ENCODE peak calls at places on chromosomes 4 and X, in six cellular contexts. H is MM.1S; Y is IMR-90; B is keratinocyte; G is effector memory CD4-positive, alpha-beta T cell; L is heart right ventricle. W is an unnamed sample. For H3K4me1, the result is how much of the 10 kb centered on the place peaks cover.

GRCh38 chrX:43949669-43950068 is 23.5 kb downstream of the NDP start:
- DNase-seq in G (peak), H (no peak), L (no peak), Y (no peak), B (no peak), W (peak)

GRCh38 chr4:176443117-176443516 is 123.4 kb downstream of the SPCS3 start:
- DNase-seq in Y (peak), L (no peak), H (no peak), G (no peak), B (no peak), W (no peak)

GRCh38 chrX:68995780-68996551 is 167.1 kb downstream of the EFNB1 start:
- DNase-seq in B (no peak), L (peak), H (no peak), Y (peak), G (no peak), W (peak)

GRCh38 chr4:2042947-2043395 is 16.2 kb upstream of the NAT8L start:
- DNase-seq in L (no peak), B (no peak), G (no peak), Y (no peak), H (no peak), W (no peak)

GRCh38 chr4:182589100-182589499 is 328.1 kb downstream of the DCTD start:
- DNase-seq in B (no peak), G (no peak), H (no peak), Y (no peak), L (no peak), W (no peak)

GRCh38 chr4:101199507-101200285 is 147.6 kb downstream of the PPP3CA start:
- DNase-seq in G (no peak), L (no peak), H (no peak), B (no peak), Y (peak), W (no peak)

GRCh38 chr4:141388483-141388882 is 167.8 kb downstream of the ZNF330 start:
- DNase-seq in G (no peak), Y (peak), L (no peak), H (no peak), B (no peak), W (no peak)

GRCh38 chr4:10664408-10664807 is 20.2 kb downstream of the CLNK start:
- DNase-seq in B (no peak), H (no peak), G (no peak), Y (peak), L (peak), W (peak)

GRCh38 chrX:63560601-63561218 is 209.6 kb upstream of the SPIN4 start:
- DNase-seq in B (peak), L (peak), Y (peak), G (peak), H (peak), W (peak)

GRCh38 chr4:163017135-163017534 is 149.6 kb downstream of the NAF1 start:
- DNase-seq in G (no peak), Y (no peak), L (no peak), H (no peak), B (no peak), W (no peak)

GRCh38 chrX:9466115-9466495 is 1.2 kb downstream of the TBL1X start:
- DNase-seq in G (no peak), B (no peak), H (peak), L (peak), Y (peak), W (peak)

GRCh38 chr4:40915318-40916217 is 165.8 kb downstream of the NSUN7 start:
- DNase-seq in Y (peak), B (no peak), H (no peak), G (no peak), L (no peak), W (no peak)

GRCh38 chr4:27524224-27524623 is 663.6 kb downstream of the STIM2 start:
- DNase-seq in Y (no peak), L (no peak), H (no peak), B (no peak), G (no peak), W (no peak)

GRCh38 chrX:155071694-155072215 is 447 bp downstream of the BRCC3 start:
- DNase-seq in H (peak), L (no peak), G (no peak), Y (no peak), B (no peak), W (peak)

GRCh38 chr4:119656986-119657635 is 28.5 kb upstream of the PDE5A start:
- DNase-seq in H (no peak), G (no peak), Y (peak), L (no peak), B (peak), W (no peak)

GRCh38 chr4:41784191-41784979 is 35.9 kb upstream of the PHOX2B start:
- DNase-seq in Y (no peak), G (no peak), B (no peak), H (no peak), L (no peak), W (no peak)

GRCh38 chr4:87030606-87031441 is 96.0 kb downstream of the AFF1 start:
- DNase-seq in L (no peak), H (no peak), B (no peak), G (no peak), Y (peak), W (no peak)

GRCh38 chr4:47493238-47494123 is 8.4 kb downstream of the ATP10D start:
- DNase-seq in H (no peak), G (no peak), L (no peak), B (no peak), Y (no peak), W (no peak)

GRCh38 chrX:69116077-69116476 is 49.2 kb downstream of the PJA1 start:
- DNase-seq in Y (no peak), G (no peak), H (no peak), B (peak), L (no peak), W (no peak)

GRCh38 chr4:74479009-74479408 is 34.1 kb downstream of the AREG start:
- DNase-seq in G (no peak), L (no peak), B (no peak), Y (no peak), H (no peak), W (no peak)
- H3K4me1 ChIP-seq in G (under half), L (under half), B (under half), Y (under half), H (under half), W (under half)

GRCh38 chrX:107675823-107676555 is 47.7 kb downstream of the PRPS1 start:
- DNase-seq in B (no peak), G (no peak), H (peak), Y (peak), L (no peak), W (no peak)

GRCh38 chrX:107677501-107677901 is 49.2 kb downstream of the PRPS1 start:
- DNase-seq in Y (no peak), H (no peak), G (no peak), L (no peak), B (no peak), W (no peak)

GRCh38 chrX:107675365-107675654 is 47.0 kb downstream of the PRPS1 start:
- DNase-seq in L (no peak), Y (no peak), H (no peak), G (no peak), B (no peak), W (no peak)

GRCh38 chrX:107677909-107678308 is 49.6 kb downstream of the PRPS1 start:
- DNase-seq in H (no peak), B (no peak), Y (no peak), G (no peak), L (no peak), W (no peak)

DNA sequence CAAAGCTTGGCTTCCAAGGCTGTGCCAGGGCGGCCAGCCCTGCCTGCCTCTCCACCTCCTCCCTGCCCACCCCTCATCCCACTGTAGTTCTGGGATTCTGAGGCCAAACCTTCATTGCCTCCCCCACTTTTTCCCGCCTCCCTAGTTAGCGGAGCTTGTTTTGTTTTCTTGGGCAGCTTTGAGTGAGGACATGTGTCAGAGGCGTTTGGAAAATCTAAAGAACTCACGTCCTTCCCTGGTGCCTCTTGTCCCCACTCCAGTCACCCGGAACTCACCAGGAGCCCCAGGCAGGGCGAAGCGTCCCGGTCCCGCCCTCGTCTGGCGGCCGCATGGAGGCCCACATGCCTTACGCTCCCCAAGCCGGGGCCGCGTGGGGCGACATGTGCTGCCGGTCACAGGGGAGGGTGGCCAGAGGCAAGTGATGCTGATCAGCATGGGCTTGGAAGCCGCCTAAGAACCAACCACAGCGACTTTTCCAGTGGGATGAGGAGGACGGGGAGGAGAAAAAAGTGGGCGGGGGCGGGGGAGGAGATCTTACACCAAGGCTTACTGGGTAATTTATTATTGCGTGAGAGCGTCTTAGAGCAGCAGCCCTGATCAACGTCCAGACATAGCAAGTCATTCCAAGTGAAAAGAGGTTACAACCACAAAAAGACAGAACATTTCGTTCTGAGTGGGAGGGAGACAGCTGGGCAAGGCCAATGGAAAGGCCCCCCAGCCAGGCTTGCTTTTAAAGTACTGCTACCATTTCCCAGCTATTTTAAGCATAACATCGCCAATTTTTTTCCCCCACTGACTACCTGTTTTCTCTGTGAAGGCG is 48.5 kb downstream of the PRPS1 start:
- DNase-seq in Y (peak), B (no peak), L (peak), H (peak), G (peak), W (peak)
- H3K4me3 ChIP-seq in Y (peak), B (peak), L (peak), H (peak), G (peak), W (peak)

DNA sequence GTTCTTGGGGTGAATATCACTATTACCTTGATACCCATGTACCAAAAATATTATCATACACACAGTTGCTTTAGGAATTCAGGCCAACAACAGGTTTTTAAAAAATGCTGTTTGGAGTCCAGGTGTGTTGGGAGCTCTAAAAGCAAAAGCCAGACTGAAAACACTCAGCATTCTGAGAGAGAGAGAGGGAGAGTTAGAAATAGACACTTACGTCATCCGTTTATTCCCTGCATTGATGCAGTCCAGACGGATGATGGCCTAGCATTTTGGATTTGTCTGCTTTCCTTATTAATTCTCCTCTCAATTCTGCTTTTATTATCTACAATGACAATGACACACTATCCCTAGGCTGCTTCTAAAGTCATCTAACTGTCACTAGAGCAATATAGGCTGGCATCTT is 358.3 kb upstream of the BOD1L1 start:
- DNase-seq in L (no peak), Y (peak), H (no peak), G (no peak), B (no peak), W (no peak)
- H3K4me1 ChIP-seq in L (under half), Y (under half), H (under half), G (under half), B (under half), W (under half)

GRCh38 chr4:168835880-168836454 is 174.1 kb downstream of the CBR4 start:
- DNase-seq in H (no peak), G (no peak), L (no peak), Y (no peak), B (no peak), W (no peak)
- H3K4me3 ChIP-seq in H (no peak), G (no peak), L (no peak), Y (no peak), B (peak), W (no peak)

GRCh38 chr4:83172371-83172770 is 57.8 kb upstream of the PLAC8 start:
- DNase-seq in H (no peak), G (no peak), Y (no peak), B (no peak), L (no peak), W (no peak)
- H3K4me1 ChIP-seq in H (under half), G (under half), Y (under half), B (under half), L (under half), W (under half)

GRCh38 chrX:21934414-21934813 is 6.1 kb upstream of the SMS start:
- DNase-seq in Y (no peak), L (no peak), B (peak), G (no peak), H (no peak), W (no peak)

GRCh38 chrX:21943460-21944135 is 3.1 kb downstream of the SMS start:
- DNase-seq in B (peak), Y (peak), L (no peak), H (no peak), G (no peak), W (no peak)

GRCh38 chrX:21944136-21944615 is 3.7 kb downstream of the SMS start:
- DNase-seq in G (no peak), Y (no peak), L (no peak), H (no peak), B (peak), W (no peak)

DNA sequence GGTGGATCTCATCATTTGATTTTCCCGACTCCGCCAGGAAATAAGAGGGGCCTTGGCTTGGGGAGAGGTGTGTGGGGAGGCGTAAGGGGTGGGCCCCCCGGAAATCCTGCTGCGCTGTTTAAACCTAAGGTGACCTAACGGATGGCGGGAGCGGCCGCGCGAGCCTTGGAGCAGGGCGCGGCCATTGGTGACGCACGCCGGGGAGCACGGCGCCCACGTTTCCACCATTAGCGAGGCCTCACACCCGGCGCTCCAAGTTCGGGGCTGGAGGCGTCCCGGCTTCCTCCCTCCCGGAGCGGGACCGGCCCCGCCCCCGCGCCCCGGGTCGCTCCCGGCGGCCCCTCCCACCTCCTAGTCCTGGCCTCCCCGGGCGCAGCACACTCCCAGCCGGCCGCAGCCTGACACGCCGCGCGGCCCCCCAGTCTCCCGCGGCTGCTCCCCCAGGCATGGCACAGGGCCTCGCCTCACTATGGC is at the start of gene SMS:
- DNase-seq in H (peak), B (no peak), G (peak), L (peak), Y (peak), W (peak)
- H3K4me3 ChIP-seq in H (peak), B (peak), G (peak), L (peak), Y (peak), W (peak)

GRCh38 chr4:52372269-52372668 is 286.8 kb downstream of the USP46 start:
- DNase-seq in Y (no peak), B (no peak), L (no peak), H (no peak), G (no peak), W (no peak)

GRCh38 chr4:52373650-52374049 is 285.5 kb downstream of the USP46 start:
- DNase-seq in B (no peak), Y (no peak), L (no peak), G (no peak), H (no peak), W (no peak)

GRCh38 chr4:52376107-52376704 is 282.9 kb downstream of the USP46 start:
- DNase-seq in G (no peak), B (no peak), L (peak), Y (peak), H (peak), W (no peak)

GRCh38 chr4:52372747-52373146 is 286.4 kb downstream of the USP46 start:
- DNase-seq in L (no peak), Y (no peak), B (no peak), G (no peak), H (no peak), W (no peak)

GRCh38 chr4:52374847-52375246 is 284.3 kb downstream of the USP46 start:
- DNase-seq in B (no peak), L (no peak), G (no peak), Y (no peak), H (no peak), W (no peak)
- H3K4me1 ChIP-seq in B (under half), L (under half), G (under half), Y (under half), H (under half), W (under half)